ENCODE peak calls at places on chromosomes 2 and 18, in five cellular contexts. Z, R, A, V and O are unnamed samples.

GRCh38 chr2:10452956-10453885 is 5.1 kb upstream of the ODC1 start:
- DNase-seq in Z (no peak), R (no peak), A (no peak), V (no peak), O (no peak)

GRCh38 chr18:58547864-58548263 is 81.0 kb downstream of the ALPK2 start:
- DNase-seq in Z (no peak), R (no peak), A (no peak), V (no peak), O (no peak)

GRCh38 chr2:219912530-219912929 is 285.1 kb downstream of the SLC4A3 start:
- DNase-seq in Z (no peak), R (peak), A (no peak), V (no peak), O (peak)

GRCh38 chr2:219689676-219690628 is 62.5 kb downstream of the SLC4A3 start:
- DNase-seq in Z (peak), R (peak), A (no peak), V (peak), O (peak)

GRCh38 chr18:62525611-62526010 is 2.8 kb downstream of the ZCCHC2 start:
- DNase-seq in Z (no peak), R (no peak), A (no peak), V (no peak), O (no peak)

GRCh38 chr2:71807969-71808451 is 339.7 kb downstream of the CYP26B1 start:
- DNase-seq in Z (peak), R (peak), A (peak), V (no peak), O (no peak)

GRCh38 chr18:63578357-63578958 is 8.7 kb upstream of the SERPINB13 start:
- DNase-seq in Z (peak), R (peak), A (no peak), V (peak), O (peak)

GRCh38 chr2:241125626-241126025 is 23.5 kb upstream of the MTERF4 start:
- DNase-seq in Z (no peak), R (no peak), A (peak), V (no peak), O (no peak)

GRCh38 chr2:239732666-239733010 is 292.5 kb downstream of the NDUFA10 start:
- DNase-seq in Z (no peak), R (no peak), A (no peak), V (no peak), O (no peak)

DNA sequence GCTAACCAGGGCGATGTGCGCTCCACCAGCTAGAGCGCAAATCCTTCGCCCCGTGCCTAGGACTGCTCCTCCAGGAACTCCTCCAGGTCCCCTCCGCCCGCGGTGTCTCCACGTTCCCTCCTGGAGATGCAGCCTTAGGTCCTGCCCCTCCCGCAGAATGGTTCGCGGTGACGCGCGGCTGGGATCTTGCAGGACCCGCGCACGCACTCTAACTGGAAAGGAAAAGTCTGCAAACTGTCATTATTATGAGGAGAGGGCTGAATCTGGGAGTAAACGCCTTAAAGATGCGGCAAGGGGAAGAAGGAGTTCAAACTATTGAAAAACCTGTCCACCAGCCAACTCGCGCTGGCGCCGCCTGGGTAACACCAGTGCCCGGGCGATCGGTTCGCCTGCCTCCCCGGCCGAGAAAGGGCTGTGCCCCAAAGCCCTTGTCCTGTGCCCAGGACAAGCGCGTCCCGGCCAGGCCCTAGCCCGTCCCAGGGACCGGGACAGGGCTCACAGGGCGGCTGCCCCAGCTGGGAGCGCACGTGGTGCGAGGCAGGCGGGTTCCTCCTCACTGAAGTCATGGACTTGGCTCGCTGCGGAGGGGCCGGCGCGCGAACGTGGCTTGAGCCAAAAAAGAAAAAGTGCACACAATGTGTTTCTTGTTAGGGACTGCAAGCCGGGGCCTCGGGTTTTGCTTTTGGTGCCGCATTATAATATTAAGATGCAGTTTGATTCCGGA is 5.5 kb upstream of the ID2 start:
- DNase-seq in Z (no peak), R (peak), A (peak), V (no peak), O (peak)
- H3K4me3 ChIP-seq in Z (no peak), R (peak), A (peak), V (no peak), O (no peak)

GRCh38 chr2:203758841-203759691 is 52.6 kb downstream of the CD28 start:
- DNase-seq in Z (no peak), R (no peak), A (no peak), V (peak), O (no peak)
- H3K4me3 ChIP-seq in Z (no peak), R (no peak), A (no peak), V (peak), O (no peak)

DNA sequence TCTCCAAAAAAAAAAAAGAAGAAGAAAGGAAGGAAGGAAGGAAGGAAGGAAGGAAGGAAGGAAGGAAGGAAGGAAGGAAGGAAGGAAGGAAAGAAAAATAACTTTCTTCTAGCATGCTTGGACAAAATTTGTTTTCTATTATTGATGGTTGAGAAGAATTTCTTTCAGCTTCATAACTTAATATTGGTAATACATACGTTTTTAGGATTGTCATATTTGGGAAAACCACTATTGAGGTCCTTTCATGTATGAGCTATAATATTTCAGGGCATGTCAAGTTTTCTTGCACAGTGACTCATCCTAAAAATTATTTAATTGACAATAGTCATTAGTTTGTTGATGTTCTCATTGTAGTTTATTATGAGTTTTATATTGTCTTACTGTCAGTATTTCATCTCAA is 66.4 kb upstream of the PKDCC start:
- DNase-seq in Z (no peak), R (no peak), A (no peak), V (no peak), O (no peak)
- H3K4me3 ChIP-seq in Z (no peak), R (no peak), A (no peak), V (no peak), O (no peak)

GRCh38 chr2:168448980-168449379 is 7.1 kb upstream of the CERS6 start:
- DNase-seq in Z (no peak), R (no peak), A (no peak), V (no peak), O (no peak)
- H3K4me3 ChIP-seq in Z (no peak), R (no peak), A (no peak), V (no peak), O (no peak)

GRCh38 chr2:164567335-164567989 is 53.8 kb downstream of the GRB14 start:
- DNase-seq in Z (no peak), R (no peak), A (no peak), V (no peak), O (no peak)
- H3K4me3 ChIP-seq in Z (no peak), R (no peak), A (no peak), V (no peak), O (no peak)

GRCh38 chr2:233261819-233262555 is 10.5 kb downstream of the ATG16L1 start:
- DNase-seq in Z (no peak), R (no peak), A (no peak), V (no peak), O (no peak)

GRCh38 chr2:233262562-233262961 is 11.1 kb downstream of the ATG16L1 start:
- DNase-seq in Z (no peak), R (no peak), A (no peak), V (no peak), O (no peak)

GRCh38 chr2:233265899-233266431 is 14.5 kb downstream of the ATG16L1 start:
- DNase-seq in Z (no peak), R (no peak), A (no peak), V (no peak), O (no peak)

GRCh38 chr2:233264667-233265066 is 13.2 kb downstream of the ATG16L1 start:
- DNase-seq in Z (no peak), R (no peak), A (no peak), V (no peak), O (no peak)

GRCh38 chr2:233263045-233263570 is 11.6 kb downstream of the ATG16L1 start:
- DNase-seq in Z (no peak), R (no peak), A (no peak), V (no peak), O (no peak)
- H3K4me3 ChIP-seq in Z (no peak), R (no peak), A (no peak), V (no peak), O (no peak)

GRCh38 chr18:22172594-22173049 is 3.2 kb downstream of the GATA6 start:
- DNase-seq in Z (no peak), R (peak), A (no peak), V (no peak), O (no peak)

GRCh38 chr18:22175326-22175725 is 5.9 kb downstream of the GATA6 start:
- DNase-seq in Z (no peak), R (peak), A (no peak), V (no peak), O (no peak)

GRCh38 chr18:22173221-22173927 is 4.0 kb downstream of the GATA6 start:
- DNase-seq in Z (no peak), R (peak), A (no peak), V (no peak), O (no peak)

GRCh38 chr18:22174341-22175148 is 5.2 kb downstream of the GATA6 start:
- DNase-seq in Z (no peak), R (peak), A (no peak), V (no peak), O (peak)

DNA sequence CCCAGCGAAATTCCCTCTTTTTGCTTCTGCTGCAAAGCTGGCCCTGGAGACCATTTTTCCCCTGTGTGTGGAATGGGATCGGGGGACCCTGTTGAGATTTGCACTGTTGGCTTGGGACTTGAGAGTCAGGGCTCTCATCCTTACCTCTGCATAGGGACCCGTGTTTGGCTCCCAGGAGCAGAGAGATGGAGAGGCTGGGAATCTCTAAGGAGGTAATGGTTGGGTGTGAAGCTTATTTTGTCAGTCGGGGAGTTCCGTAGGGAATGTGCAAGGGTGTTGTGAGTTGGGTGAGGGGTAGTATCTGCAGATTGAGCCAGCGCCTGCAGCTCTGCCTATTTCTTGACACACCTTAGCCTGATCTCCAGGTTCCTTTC is 4.5 kb downstream of the GATA6 start:
- DNase-seq in Z (no peak), R (peak), A (no peak), V (no peak), O (no peak)
- H3K4me3 ChIP-seq in Z (no peak), R (peak), A (no peak), V (no peak), O (peak)

DNA sequence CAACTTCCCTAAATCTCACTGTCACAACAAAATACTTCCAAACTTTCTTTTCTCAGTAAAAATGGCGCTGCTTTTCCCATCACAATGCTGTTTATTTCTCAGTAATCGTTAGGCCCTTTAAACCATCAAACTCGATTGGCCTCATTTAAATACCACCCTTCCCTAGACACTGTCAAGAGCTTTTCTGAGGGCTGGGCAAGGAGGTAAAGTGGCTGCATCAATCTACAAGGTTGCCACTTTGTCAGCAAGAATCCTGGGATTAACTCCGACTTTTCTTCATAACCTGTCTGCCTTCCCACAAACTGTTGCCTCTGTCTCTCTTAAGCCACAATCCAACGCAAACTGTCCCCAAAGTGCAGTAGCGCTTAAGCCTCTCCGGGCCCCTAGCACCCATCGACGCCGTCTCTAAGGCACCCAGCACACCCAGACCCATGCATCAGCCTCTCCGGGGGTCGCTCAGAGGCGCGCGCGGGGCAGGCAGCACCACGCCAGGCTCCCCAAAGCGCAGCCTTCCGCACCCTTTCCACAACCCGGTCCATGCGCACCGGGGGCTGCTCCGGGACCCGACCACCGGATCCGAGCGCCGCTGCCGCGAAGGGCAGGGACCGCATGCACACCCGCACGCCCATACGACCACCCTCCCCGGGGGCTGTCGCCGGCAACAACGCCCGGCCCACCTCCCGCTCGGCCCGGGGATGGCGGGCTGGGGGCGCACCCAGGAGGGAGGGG is 683 bp downstream of the MBOAT2 start:
- DNase-seq in Z (peak), R (peak), A (peak), V (no peak), O (peak)
- H3K4me3 ChIP-seq in Z (peak), R (peak), A (peak), V (peak), O (peak)